ENCODE peak calls at places on chromosomes 4 and X, in seven cellular contexts. X is GM23338, E is bronchial epithelial cell, Z is activated B cell treated with CpG ODN at 0.5 μM for 24 hours, C is astrocyte of the spinal cord, K is right lobe of liver, U is endothelial cell. G is an unnamed sample.

GRCh38 chr4:53889335-53890084 is 174.9 kb downstream of the CHIC2 start:
- DNase-seq in X (no peak), E (no peak), Z (no peak), C (no peak), K (no peak), U (no peak), G (no peak)

GRCh38 chr4:164571593-164572385 is 182.1 kb upstream of the SMIM31 start:
- DNase-seq in X (peak; percentile 48), E (peak; percentile 48), Z (no peak), C (peak; percentile 23), K (no peak), U (no peak), G (no peak)

GRCh38 chr4:176837176-176837915 is 44.6 kb upstream of the VEGFC start:
- DNase-seq in X (no peak), E (no peak), Z (no peak), C (no peak), K (no peak), U (no peak), G (no peak)

GRCh38 chrX:44343412-44343942 is at the start of gene EFHC2:
- DNase-seq in X (peak; percentile 56), E (no peak), Z (peak; percentile 27), C (no peak), K (peak; percentile 43), U (peak; percentile 38), G (peak; percentile 46)

GRCh38 chr4:88012652-88013051 is 5.2 kb downstream of the PKD2 start:
- DNase-seq in X (no peak), E (no peak), Z (no peak), C (no peak), K (no peak), U (no peak), G (no peak)

GRCh38 chr4:40967550-40967949 is 217.8 kb downstream of the NSUN7 start:
- DNase-seq in X (no peak), E (no peak), Z (no peak), C (no peak), K (no peak), U (no peak), G (no peak)

GRCh38 chr4:53688186-53688790 is 97.0 kb upstream of the LNX1 start:
- DNase-seq in X (no peak), E (peak; percentile 78), Z (no peak), C (peak; percentile 99), K (no peak), U (no peak), G (no peak)

GRCh38 chrX:42128587-42128986 is 205.2 kb upstream of the CASK start:
- DNase-seq in X (no peak), E (no peak), Z (no peak), C (no peak), K (no peak), U (no peak), G (no peak)

GRCh38 chr4:1885414-1885813 is 14.2 kb downstream of the NSD2 start:
- DNase-seq in X (no peak), E (no peak), Z (no peak), C (no peak), K (no peak), U (no peak), G (no peak)

GRCh38 chr4:15482346-15482745 is 12.7 kb downstream of the CC2D2A start:
- DNase-seq in X (no peak), E (no peak), Z (no peak), C (no peak), K (no peak), U (no peak), G (no peak)

GRCh38 chrX:119659522-119659921 is 33.4 kb downstream of the SEPTIN6 start:
- DNase-seq in X (no peak), E (no peak), Z (no peak), C (no peak), K (no peak), U (no peak), G (no peak)

GRCh38 chr4:24394041-24394440 is 190.3 kb downstream of the DHX15 start:
- DNase-seq in X (peak; percentile 65), E (peak; percentile 73), Z (no peak), C (peak; percentile 78), K (no peak), U (no peak), G (no peak)

GRCh38 chr4:147194107-147194506 is 248.4 kb upstream of the TTC29 start:
- DNase-seq in X (no peak), E (no peak), Z (no peak), C (no peak), K (no peak), U (no peak), G (no peak)

GRCh38 chr4:86959588-86960500 is 25.0 kb downstream of the AFF1 start:
- DNase-seq in X (peak; percentile 95), E (no peak), Z (no peak), C (no peak), K (no peak), U (no peak), G (no peak)
- TF ChIP-seq CTCF in X (no peak), E (no peak), Z (no peak), C (no peak), K (no peak), U (no peak), G (no peak)

DNA sequence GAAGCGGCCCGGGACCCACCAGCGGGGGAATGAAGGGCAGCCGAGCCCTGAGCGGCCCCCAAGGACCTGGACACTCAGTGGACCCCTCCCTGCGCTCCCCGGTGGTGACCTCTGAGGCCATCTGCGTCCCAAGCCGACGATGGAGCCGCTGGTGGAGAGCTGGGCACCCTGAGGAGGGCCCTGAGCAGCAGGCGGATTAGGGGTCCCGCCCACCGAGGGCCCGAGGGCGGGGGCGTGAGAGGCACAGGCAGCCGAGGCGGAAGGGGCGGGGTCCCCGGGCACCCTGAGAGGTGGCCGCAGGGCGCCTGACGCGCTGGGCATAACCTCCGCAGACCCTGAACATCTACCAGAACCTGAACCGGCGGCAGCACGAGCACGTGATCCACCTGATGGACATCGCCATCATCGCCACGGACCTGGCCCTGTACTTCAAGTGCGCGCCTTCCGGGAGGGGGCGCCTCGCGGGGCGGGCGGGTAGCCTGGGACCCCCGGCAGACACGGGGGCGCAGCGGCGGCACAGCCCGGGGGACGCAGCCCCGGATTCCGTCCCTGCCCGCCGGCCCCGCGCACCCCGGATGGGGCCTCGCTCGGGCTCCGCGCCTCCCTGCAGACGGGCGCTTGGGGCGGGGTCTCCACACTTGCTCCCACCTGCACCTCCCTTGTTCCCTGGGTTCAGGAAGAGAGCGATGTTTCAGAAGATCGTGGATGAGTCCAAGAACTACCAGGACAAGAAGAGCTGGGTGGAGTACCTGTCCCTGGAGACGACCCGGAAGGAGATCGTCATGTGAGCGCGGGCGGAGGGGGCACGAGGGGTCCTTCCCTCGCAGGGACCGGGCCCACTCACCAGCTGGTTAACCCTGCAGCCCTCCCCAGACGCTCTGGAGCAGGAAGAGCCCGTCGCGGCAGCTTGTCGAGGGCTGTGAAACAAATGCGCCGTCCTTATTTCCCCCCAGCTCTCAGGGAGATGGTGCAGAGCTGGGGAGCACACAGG is 10.3 kb downstream of the ATP5ME start:
- DNase-seq in X (peak; percentile 84), E (no peak), Z (peak; percentile 69), C (no peak), K (peak; percentile 49), U (peak; percentile 50), G (no peak)
- TF ChIP-seq CTCF in X (no peak), E (no peak), Z (no peak), C (no peak), K (no peak), U (no peak), G (no peak)

DNA sequence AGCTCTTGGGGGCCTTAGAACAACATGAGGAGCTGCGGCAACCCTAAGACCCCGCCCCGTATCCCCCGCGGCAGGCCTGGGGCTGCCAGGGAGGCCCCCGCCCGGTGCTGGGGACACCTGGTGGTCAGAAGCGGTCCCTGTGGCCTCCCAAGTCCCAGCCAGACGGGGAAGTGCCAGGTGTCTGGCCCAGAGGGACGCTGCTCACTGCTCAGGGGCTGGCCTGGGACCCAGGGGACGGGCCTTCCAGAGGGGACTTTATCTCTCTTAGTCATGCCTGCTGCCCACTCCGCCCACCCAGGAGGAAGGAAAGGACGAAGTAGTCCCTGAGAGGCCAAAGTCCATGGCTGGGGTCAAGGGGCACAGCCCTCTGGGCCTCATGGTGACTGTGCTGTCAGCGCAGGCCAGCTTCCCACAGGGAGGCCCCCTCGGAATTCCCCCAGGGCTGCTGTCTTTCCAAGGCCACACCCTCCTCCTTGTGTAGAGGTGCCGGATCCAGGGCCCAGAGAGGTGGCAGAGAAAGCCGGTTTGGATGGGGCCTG is 31.0 kb upstream of the HTRA3 start:
- DNase-seq in X (peak; percentile 83), E (no peak), Z (no peak), C (no peak), K (peak; percentile 50), U (peak; percentile 35), G (no peak)
- TF ChIP-seq CTCF in X (peak; percentile 62), E (peak; percentile 30), Z (no peak), C (peak; percentile 52), K (peak; percentile 25), U (peak; percentile 17), G (no peak)

GRCh38 chr4:3765271-3766206 is 646 bp upstream of the ADRA2C start:
- DNase-seq in X (peak; percentile 78), E (peak; percentile 14), Z (no peak), C (peak; percentile 14), K (peak; percentile 40), U (peak; percentile 65), G (peak; percentile 63)
- TF ChIP-seq CTCF in X (no peak), E (no peak), Z (no peak), C (peak; percentile 5), K (peak; percentile 22), U (peak; percentile 14), G (no peak)

GRCh38 chr4:123266221-123266620 is 130.4 kb upstream of the SPRY1 start:
- DNase-seq in X (no peak), E (no peak), Z (no peak), C (no peak), K (no peak), U (no peak), G (no peak)
- TF ChIP-seq CTCF in X (no peak), E (no peak), Z (no peak), C (no peak), K (no peak), U (no peak), G (no peak)

GRCh38 chr4:13641084-13641483 is 13.6 kb upstream of the BOD1L1 start:
- DNase-seq in X (no peak), E (no peak), Z (no peak), C (no peak), K (no peak), U (no peak), G (no peak)
- TF ChIP-seq CTCF in X (no peak), E (no peak), Z (no peak), C (no peak), K (no peak), U (no peak), G (no peak)

DNA sequence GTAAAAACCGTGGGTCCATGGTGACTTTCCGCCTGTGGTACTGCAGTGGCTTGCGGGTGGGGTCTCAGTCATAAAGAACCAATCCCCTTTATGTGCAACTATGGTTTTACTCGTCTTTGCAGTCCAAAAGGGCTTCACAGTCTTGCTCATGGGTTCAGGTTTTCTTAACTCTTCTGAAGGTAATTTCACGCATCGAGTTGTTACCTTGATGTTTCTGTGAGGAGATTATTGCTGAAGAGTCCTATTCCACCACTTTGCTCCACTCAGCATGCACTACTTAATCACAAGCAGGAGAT is 41.5 kb downstream of the F8 start:
- DNase-seq in X (no peak), E (no peak), Z (no peak), C (no peak), K (no peak), U (no peak), G (no peak)
- TF ChIP-seq CTCF in X (no peak), E (no peak), Z (no peak), C (no peak), K (no peak), U (no peak), G (no peak)